ENCODE peak calls at places on chromosome 10, in seven cellular contexts. One of them, this sample, is unnamed.

GRCh38 chr10:27760867-27761266 is 15.2 kb upstream of the MKX start:
- DNase-seq in GM20000: no peak
- DNase-seq in fibroblast of lung: no peak
- DNase-seq in transverse colon: no peak
- DNase-seq in naive B cell: no peak
- DNase-seq in stimulated activated CD8-positive, alpha-beta memory T cell treated with anti-CD3 and anti-CD28 coated beads, Interleukin-12 subunit alpha, Interleukin-12 subunit beta, amount 100 ng/mL, for 4 hours: no peak
- DNase-seq in left ventricle myocardium inferior: no peak
- DNase-seq in this sample: no peak

GRCh38 chr10:95273393-95274312 is 17.1 kb downstream of the PDLIM1 start:
- DNase-seq in GM20000: no peak
- DNase-seq in fibroblast of lung: peak
- DNase-seq in transverse colon: peak
- DNase-seq in naive B cell: no peak
- DNase-seq in stimulated activated CD8-positive, alpha-beta memory T cell treated with anti-CD3 and anti-CD28 coated beads, Interleukin-12 subunit alpha, Interleukin-12 subunit beta, amount 100 ng/mL, for 4 hours: no peak
- DNase-seq in left ventricle myocardium inferior: no peak
- DNase-seq in this sample: no peak

GRCh38 chr10:10007972-10008371 is 1009.7 kb upstream of the CELF2 start:
- DNase-seq in GM20000: no peak
- DNase-seq in fibroblast of lung: peak
- DNase-seq in transverse colon: no peak
- DNase-seq in naive B cell: no peak
- DNase-seq in stimulated activated CD8-positive, alpha-beta memory T cell treated with anti-CD3 and anti-CD28 coated beads, Interleukin-12 subunit alpha, Interleukin-12 subunit beta, amount 100 ng/mL, for 4 hours: no peak
- DNase-seq in left ventricle myocardium inferior: no peak
- DNase-seq in this sample: peak

GRCh38 chr10:12499587-12499986 is 150.2 kb downstream of the CAMK1D start:
- DNase-seq in GM20000: no peak
- DNase-seq in fibroblast of lung: no peak
- DNase-seq in transverse colon: no peak
- DNase-seq in naive B cell: no peak
- DNase-seq in stimulated activated CD8-positive, alpha-beta memory T cell treated with anti-CD3 and anti-CD28 coated beads, Interleukin-12 subunit alpha, Interleukin-12 subunit beta, amount 100 ng/mL, for 4 hours: no peak
- DNase-seq in left ventricle myocardium inferior: no peak
- DNase-seq in this sample: no peak

GRCh38 chr10:37734971-37735370 is 122.4 kb downstream of the ZNF248 start:
- DNase-seq in GM20000: no peak
- DNase-seq in fibroblast of lung: peak
- DNase-seq in transverse colon: no peak
- DNase-seq in naive B cell: no peak
- DNase-seq in stimulated activated CD8-positive, alpha-beta memory T cell treated with anti-CD3 and anti-CD28 coated beads, Interleukin-12 subunit alpha, Interleukin-12 subunit beta, amount 100 ng/mL, for 4 hours: no peak
- DNase-seq in left ventricle myocardium inferior: no peak
- DNase-seq in this sample: no peak

GRCh38 chr10:31490858-31491504 is 172.0 kb downstream of the ZEB1 start:
- DNase-seq in GM20000: no peak
- DNase-seq in fibroblast of lung: peak
- DNase-seq in transverse colon: no peak
- DNase-seq in naive B cell: peak
- DNase-seq in stimulated activated CD8-positive, alpha-beta memory T cell treated with anti-CD3 and anti-CD28 coated beads, Interleukin-12 subunit alpha, Interleukin-12 subunit beta, amount 100 ng/mL, for 4 hours: no peak
- DNase-seq in left ventricle myocardium inferior: no peak
- DNase-seq in this sample: peak

GRCh38 chr10:35351021-35351420 is 14.7 kb downstream of the CCNY start:
- DNase-seq in GM20000: peak
- DNase-seq in fibroblast of lung: no peak
- DNase-seq in transverse colon: no peak
- DNase-seq in naive B cell: no peak
- DNase-seq in stimulated activated CD8-positive, alpha-beta memory T cell treated with anti-CD3 and anti-CD28 coated beads, Interleukin-12 subunit alpha, Interleukin-12 subunit beta, amount 100 ng/mL, for 4 hours: no peak
- DNase-seq in left ventricle myocardium inferior: no peak
- DNase-seq in this sample: no peak

GRCh38 chr10:113916053-113916452 is 61.6 kb downstream of the NHLRC2 start:
- DNase-seq in GM20000: no peak
- DNase-seq in fibroblast of lung: no peak
- DNase-seq in transverse colon: no peak
- DNase-seq in naive B cell: no peak
- DNase-seq in stimulated activated CD8-positive, alpha-beta memory T cell treated with anti-CD3 and anti-CD28 coated beads, Interleukin-12 subunit alpha, Interleukin-12 subunit beta, amount 100 ng/mL, for 4 hours: no peak
- DNase-seq in left ventricle myocardium inferior: no peak
- DNase-seq in this sample: no peak

GRCh38 chr10:105925045-105925785 is 1239.3 kb downstream of the SORCS1 start:
- DNase-seq in GM20000: no peak
- DNase-seq in fibroblast of lung: no peak
- DNase-seq in transverse colon: no peak
- DNase-seq in naive B cell: no peak
- DNase-seq in stimulated activated CD8-positive, alpha-beta memory T cell treated with anti-CD3 and anti-CD28 coated beads, Interleukin-12 subunit alpha, Interleukin-12 subunit beta, amount 100 ng/mL, for 4 hours: no peak
- DNase-seq in left ventricle myocardium inferior: no peak
- DNase-seq in this sample: no peak

GRCh38 chr10:63819753-63820347 is 298.6 kb downstream of the REEP3 start:
- DNase-seq in GM20000: peak
- DNase-seq in fibroblast of lung: peak
- DNase-seq in transverse colon: peak
- DNase-seq in naive B cell: no peak
- DNase-seq in stimulated activated CD8-positive, alpha-beta memory T cell treated with anti-CD3 and anti-CD28 coated beads, Interleukin-12 subunit alpha, Interleukin-12 subunit beta, amount 100 ng/mL, for 4 hours: no peak
- DNase-seq in left ventricle myocardium inferior: peak
- DNase-seq in this sample: peak

GRCh38 chr10:32786968-32787367 is 171.1 kb downstream of the ITGB1 start:
- DNase-seq in GM20000: no peak
- DNase-seq in fibroblast of lung: no peak
- DNase-seq in transverse colon: no peak
- DNase-seq in naive B cell: no peak
- DNase-seq in stimulated activated CD8-positive, alpha-beta memory T cell treated with anti-CD3 and anti-CD28 coated beads, Interleukin-12 subunit alpha, Interleukin-12 subunit beta, amount 100 ng/mL, for 4 hours: no peak
- DNase-seq in left ventricle myocardium inferior: no peak
- DNase-seq in this sample: no peak

GRCh38 chr10:97991875-97992274 is 38.5 kb downstream of the CRTAC1 start:
- DNase-seq in GM20000: no peak
- DNase-seq in fibroblast of lung: peak
- DNase-seq in transverse colon: no peak
- DNase-seq in naive B cell: no peak
- DNase-seq in stimulated activated CD8-positive, alpha-beta memory T cell treated with anti-CD3 and anti-CD28 coated beads, Interleukin-12 subunit alpha, Interleukin-12 subunit beta, amount 100 ng/mL, for 4 hours: no peak
- DNase-seq in left ventricle myocardium inferior: no peak
- DNase-seq in this sample: peak

GRCh38 chr10:31999261-31999660 is 57.0 kb downstream of the KIF5B start:
- DNase-seq in GM20000: no peak
- DNase-seq in fibroblast of lung: peak
- DNase-seq in transverse colon: no peak
- DNase-seq in naive B cell: no peak
- DNase-seq in stimulated activated CD8-positive, alpha-beta memory T cell treated with anti-CD3 and anti-CD28 coated beads, Interleukin-12 subunit alpha, Interleukin-12 subunit beta, amount 100 ng/mL, for 4 hours: no peak
- DNase-seq in left ventricle myocardium inferior: no peak
- DNase-seq in this sample: no peak

GRCh38 chr10:101124933-101125332 is 6.2 kb upstream of the TLX1 start:
- DNase-seq in GM20000: no peak
- DNase-seq in fibroblast of lung: no peak
- DNase-seq in transverse colon: no peak
- DNase-seq in naive B cell: no peak
- DNase-seq in stimulated activated CD8-positive, alpha-beta memory T cell treated with anti-CD3 and anti-CD28 coated beads, Interleukin-12 subunit alpha, Interleukin-12 subunit beta, amount 100 ng/mL, for 4 hours: no peak
- DNase-seq in left ventricle myocardium inferior: no peak
- DNase-seq in this sample: no peak

GRCh38 chr10:15370212-15370740 is 813 bp downstream of the FAM171A1 start:
- DNase-seq in GM20000: peak
- DNase-seq in fibroblast of lung: peak
- DNase-seq in transverse colon: peak
- DNase-seq in naive B cell: no peak
- DNase-seq in stimulated activated CD8-positive, alpha-beta memory T cell treated with anti-CD3 and anti-CD28 coated beads, Interleukin-12 subunit alpha, Interleukin-12 subunit beta, amount 100 ng/mL, for 4 hours: peak
- DNase-seq in left ventricle myocardium inferior: peak
- DNase-seq in this sample: no peak

GRCh38 chr10:86411281-86411841 is 44.8 kb upstream of the GRID1 start:
- DNase-seq in GM20000: peak
- DNase-seq in fibroblast of lung: peak
- DNase-seq in transverse colon: no peak
- DNase-seq in naive B cell: no peak
- DNase-seq in stimulated activated CD8-positive, alpha-beta memory T cell treated with anti-CD3 and anti-CD28 coated beads, Interleukin-12 subunit alpha, Interleukin-12 subunit beta, amount 100 ng/mL, for 4 hours: no peak
- DNase-seq in left ventricle myocardium inferior: no peak
- DNase-seq in this sample: peak

GRCh38 chr10:11328264-11329054 is 283.0 kb downstream of the USP6NL start:
- DNase-seq in GM20000: no peak
- DNase-seq in fibroblast of lung: no peak
- DNase-seq in transverse colon: no peak
- DNase-seq in naive B cell: no peak
- DNase-seq in stimulated activated CD8-positive, alpha-beta memory T cell treated with anti-CD3 and anti-CD28 coated beads, Interleukin-12 subunit alpha, Interleukin-12 subunit beta, amount 100 ng/mL, for 4 hours: no peak
- DNase-seq in left ventricle myocardium inferior: peak
- DNase-seq in this sample: no peak

GRCh38 chr10:77251297-77252013 is 386.2 kb downstream of the KCNMA1 start:
- DNase-seq in GM20000: no peak
- DNase-seq in fibroblast of lung: peak
- DNase-seq in transverse colon: no peak
- DNase-seq in naive B cell: no peak
- DNase-seq in stimulated activated CD8-positive, alpha-beta memory T cell treated with anti-CD3 and anti-CD28 coated beads, Interleukin-12 subunit alpha, Interleukin-12 subunit beta, amount 100 ng/mL, for 4 hours: no peak
- DNase-seq in left ventricle myocardium inferior: no peak
- DNase-seq in this sample: peak

GRCh38 chr10:132861116-132861691 is 75.3 kb upstream of the NKX6-2 start:
- DNase-seq in GM20000: no peak
- DNase-seq in fibroblast of lung: no peak
- DNase-seq in transverse colon: no peak
- DNase-seq in naive B cell: no peak
- DNase-seq in stimulated activated CD8-positive, alpha-beta memory T cell treated with anti-CD3 and anti-CD28 coated beads, Interleukin-12 subunit alpha, Interleukin-12 subunit beta, amount 100 ng/mL, for 4 hours: no peak
- DNase-seq in left ventricle myocardium inferior: peak
- DNase-seq in this sample: no peak

GRCh38 chr10:97564776-97565175 is 7.8 kb upstream of the ANKRD2 start:
- DNase-seq in GM20000: no peak
- DNase-seq in fibroblast of lung: peak
- DNase-seq in transverse colon: no peak
- DNase-seq in naive B cell: no peak
- DNase-seq in stimulated activated CD8-positive, alpha-beta memory T cell treated with anti-CD3 and anti-CD28 coated beads, Interleukin-12 subunit alpha, Interleukin-12 subunit beta, amount 100 ng/mL, for 4 hours: no peak
- DNase-seq in left ventricle myocardium inferior: no peak
- DNase-seq in this sample: no peak

GRCh38 chr10:133405844-133406527 is 12.0 kb downstream of the MTG1 start:
- DNase-seq in GM20000: no peak
- DNase-seq in fibroblast of lung: peak
- DNase-seq in transverse colon: no peak
- DNase-seq in naive B cell: no peak
- DNase-seq in stimulated activated CD8-positive, alpha-beta memory T cell treated with anti-CD3 and anti-CD28 coated beads, Interleukin-12 subunit alpha, Interleukin-12 subunit beta, amount 100 ng/mL, for 4 hours: no peak
- DNase-seq in left ventricle myocardium inferior: no peak
- DNase-seq in this sample: no peak

GRCh38 chr10:343231-344215 is 208.3 kb downstream of the ZMYND11 start:
- DNase-seq in GM20000: no peak
- DNase-seq in fibroblast of lung: no peak
- DNase-seq in transverse colon: no peak
- DNase-seq in naive B cell: no peak
- DNase-seq in stimulated activated CD8-positive, alpha-beta memory T cell treated with anti-CD3 and anti-CD28 coated beads, Interleukin-12 subunit alpha, Interleukin-12 subunit beta, amount 100 ng/mL, for 4 hours: no peak
- DNase-seq in left ventricle myocardium inferior: no peak
- DNase-seq in this sample: no peak

GRCh38 chr10:53771701-53772100 is 999.1 kb upstream of the MBL2 start:
- DNase-seq in GM20000: no peak
- DNase-seq in fibroblast of lung: no peak
- DNase-seq in transverse colon: no peak
- DNase-seq in naive B cell: no peak
- DNase-seq in stimulated activated CD8-positive, alpha-beta memory T cell treated with anti-CD3 and anti-CD28 coated beads, Interleukin-12 subunit alpha, Interleukin-12 subunit beta, amount 100 ng/mL, for 4 hours: no peak
- DNase-seq in left ventricle myocardium inferior: no peak
- DNase-seq in this sample: no peak